ENCODE peak calls at places on chromosomes 2 and 18, in seven cellular contexts. C is GM20000, H is AG09319, M is cardiac fibroblast, E is Peyer's patch, Q is MCF 10A, I is GM13976. R is an unnamed sample.
A peak's percentile ranks its signal among the peaks of the same experiment; 100 is the strongest.

GRCh38 chr18:10928971-10929373 is 220.4 kb downstream of the PIEZO2 start:
- DNase-seq in C (peak; percentile 68), H (no peak), M (peak; percentile 67), E (no peak), Q (peak; percentile 27), I (peak; percentile 70), R (peak; percentile 66)

GRCh38 chr2:43142921-43143438 is 83.4 kb downstream of the ZFP36L2 start:
- DNase-seq in C (no peak), H (no peak), M (peak; percentile 37), E (peak; percentile 47), Q (peak; percentile 30), I (no peak), R (no peak)

GRCh38 chr2:95377216-95377530 is 25.3 kb upstream of the FAHD2A start:
- DNase-seq in C (no peak), H (no peak), M (no peak), E (peak; percentile 33), Q (no peak), I (no peak), R (no peak)

GRCh38 chr2:8632755-8633154 is 49.1 kb upstream of the ID2 start:
- DNase-seq in C (no peak), H (no peak), M (no peak), E (no peak), Q (no peak), I (no peak), R (no peak)

GRCh38 chr2:124983595-124983994 is 958.5 kb downstream of the CNTNAP5 start:
- DNase-seq in C (no peak), H (no peak), M (no peak), E (no peak), Q (peak; percentile 84), I (no peak), R (no peak)

GRCh38 chr18:23406271-23406787 is 46.8 kb upstream of the RIOK3 start:
- DNase-seq in C (no peak), H (no peak), M (peak; percentile 52), E (no peak), Q (no peak), I (no peak), R (no peak)

GRCh38 chr2:238279324-238279682 is 9.1 kb downstream of the PER2 start:
- DNase-seq in C (no peak), H (no peak), M (no peak), E (no peak), Q (no peak), I (no peak), R (no peak)

GRCh38 chr2:157751462-157752058 is 122.9 kb upstream of the ACVR1C start:
- DNase-seq in C (no peak), H (no peak), M (peak; percentile 29), E (no peak), Q (peak; percentile 76), I (no peak), R (no peak)

GRCh38 chr18:29226201-29226600 is 1049.3 kb upstream of the CDH2 start:
- DNase-seq in C (no peak), H (no peak), M (peak; percentile 30), E (no peak), Q (peak; percentile 19), I (no peak), R (no peak)

GRCh38 chr2:99602475-99602874 is 112.7 kb upstream of the REV1 start:
- DNase-seq in C (no peak), H (no peak), M (peak; percentile 44), E (no peak), Q (peak; percentile 6), I (no peak), R (no peak)

GRCh38 chr18:73717570-73717969 is 430.1 kb downstream of the FBXO15 start:
- DNase-seq in C (no peak), H (no peak), M (peak; percentile 68), E (no peak), Q (peak; percentile 6), I (no peak), R (no peak)

GRCh38 chr2:144381716-144382115 is 138.2 kb downstream of the ZEB2 start:
- DNase-seq in C (no peak), H (no peak), M (no peak), E (no peak), Q (no peak), I (no peak), R (no peak)

GRCh38 chr2:157830696-157831570 is 45.2 kb downstream of the ACVR1 start:
- DNase-seq in C (no peak), H (peak; percentile 34), M (peak; percentile 96), E (no peak), Q (peak; percentile 90), I (no peak), R (no peak)

GRCh38 chr2:233593201-233593600 is 24.2 kb upstream of the UGT1A8 start:
- DNase-seq in C (peak; percentile 55), H (no peak), M (no peak), E (no peak), Q (no peak), I (peak; percentile 35), R (peak; percentile 22)

GRCh38 chr18:47191956-47192355 is 15.8 kb upstream of the IER3IP1 start:
- DNase-seq in C (no peak), H (no peak), M (peak; percentile 66), E (no peak), Q (peak; percentile 62), I (no peak), R (no peak)

GRCh38 chr2:149160701-149161217 is 122.3 kb downstream of the LYPD6B start:
- DNase-seq in C (peak; percentile 71), H (no peak), M (no peak), E (no peak), Q (no peak), I (peak; percentile 59), R (peak; percentile 62)

GRCh38 chr2:1796581-1796930 is 52.2 kb upstream of the PXDN start:
- DNase-seq in C (no peak), H (no peak), M (no peak), E (no peak), Q (no peak), I (no peak), R (no peak)
- TF ChIP-seq CTCF in C (no peak), H (no peak), M (no peak), E (no peak), Q (no peak), I (no peak), R (no peak)

DNA sequence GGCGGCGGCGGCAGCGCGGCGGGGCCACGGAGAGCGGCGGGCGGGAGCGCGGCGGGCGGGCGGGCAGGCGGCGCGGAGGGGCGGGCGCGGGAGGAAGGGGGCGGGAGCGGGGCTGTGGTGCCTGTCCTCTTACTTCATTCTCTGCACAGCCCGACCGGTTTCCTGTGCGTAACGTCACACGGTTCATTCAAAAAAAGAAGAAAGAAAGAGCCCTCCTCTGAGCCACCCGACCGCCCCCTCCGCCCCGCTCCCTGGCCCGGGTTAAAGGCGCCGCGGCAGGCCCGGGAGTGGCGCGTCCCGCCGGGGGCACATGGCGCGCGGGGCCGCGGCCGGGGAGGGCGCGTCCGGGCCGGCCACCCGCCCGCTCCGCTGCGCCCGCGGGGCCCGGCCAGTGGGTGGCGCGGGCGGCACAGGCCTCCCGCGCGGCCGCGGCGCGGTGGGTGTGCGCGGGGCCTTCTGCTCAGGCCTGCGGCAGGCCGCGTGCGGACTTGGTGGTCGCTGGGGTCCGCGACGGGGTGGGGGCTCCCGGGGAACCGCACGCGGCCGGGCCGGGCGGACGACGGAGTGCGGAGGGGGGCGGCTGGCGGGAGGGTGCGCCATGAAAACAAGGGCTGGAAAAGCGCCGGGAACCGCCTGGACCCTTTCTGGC is 596 bp upstream of the BCL2 start:
- DNase-seq in C (peak; percentile 95), H (peak; percentile 31), M (peak; percentile 85), E (peak; percentile 85), Q (peak; percentile 83), I (peak; percentile 90), R (peak; percentile 88)
- TF ChIP-seq CTCF in C (no peak), H (no peak), M (no peak), E (no peak), Q (no peak), I (peak; percentile 24), R (peak; percentile 38)

GRCh38 chr2:1045109-1045508 is 94.5 kb downstream of the SNTG2 start:
- DNase-seq in C (no peak), H (no peak), M (no peak), E (no peak), Q (no peak), I (no peak), R (no peak)

GRCh38 chr2:1046067-1046466 is 95.4 kb downstream of the SNTG2 start:
- DNase-seq in C (no peak), H (no peak), M (no peak), E (no peak), Q (no peak), I (no peak), R (no peak)

GRCh38 chr2:1049691-1050090 is 99.0 kb downstream of the SNTG2 start:
- DNase-seq in C (no peak), H (no peak), M (peak; percentile 69), E (no peak), Q (no peak), I (no peak), R (no peak)

GRCh38 chr2:1051075-1051474 is 100.4 kb downstream of the SNTG2 start:
- DNase-seq in C (no peak), H (no peak), M (peak; percentile 37), E (no peak), Q (no peak), I (no peak), R (no peak)

GRCh38 chr2:1047485-1047884 is 96.8 kb downstream of the SNTG2 start:
- DNase-seq in C (no peak), H (no peak), M (peak; percentile 34), E (no peak), Q (no peak), I (no peak), R (no peak)
- TF ChIP-seq CTCF in C (no peak), H (peak; percentile 6), M (peak; percentile 29), E (no peak), Q (no peak), I (no peak), R (no peak)

GRCh38 chr2:78778756-78779510 is 246.6 kb upstream of the REG3G start:
- DNase-seq in C (no peak), H (no peak), M (no peak), E (no peak), Q (no peak), I (no peak), R (no peak)

GRCh38 chr2:78780321-78780720 is 245.2 kb upstream of the REG3G start:
- DNase-seq in C (no peak), H (no peak), M (no peak), E (no peak), Q (no peak), I (no peak), R (no peak)

GRCh38 chr2:78780864-78781583 is 244.5 kb upstream of the REG3G start:
- DNase-seq in C (no peak), H (no peak), M (no peak), E (no peak), Q (no peak), I (no peak), R (no peak)

GRCh38 chr2:78782196-78782595 is 243.3 kb upstream of the REG3G start:
- DNase-seq in C (no peak), H (no peak), M (no peak), E (no peak), Q (no peak), I (no peak), R (no peak)
- TF ChIP-seq CTCF in C (no peak), H (no peak), M (no peak), E (no peak), Q (no peak), I (no peak), R (no peak)

GRCh38 chr2:66733361-66733760 is 298.4 kb downstream of the MEIS1 start:
- DNase-seq in C (no peak), H (no peak), M (no peak), E (no peak), Q (no peak), I (no peak), R (no peak)
- TF ChIP-seq CTCF in C (no peak), H (no peak), M (no peak), E (no peak), Q (no peak), I (no peak), R (no peak)

GRCh38 chr2:73776381-73776780 is 3.5 kb downstream of the DUSP11 start:
- DNase-seq in C (no peak), H (no peak), M (peak; percentile 40), E (no peak), Q (no peak), I (no peak), R (no peak)
- TF ChIP-seq CTCF in C (no peak), H (no peak), M (no peak), E (no peak), Q (no peak), I (no peak), R (no peak)

R was measured in GM10248.